ENCODE peak calls at places on chromosomes 3 and 15, in eight cellular contexts. One of them, this sample, is unnamed.

GRCh38 chr15:52208306-52208946 is 17.2 kb upstream of the GNB5 start:
- DNase-seq in adrenal gland: peak
- DNase-seq in heart right ventricle: no peak
- DNase-seq in transverse colon: peak
- DNase-seq in psoas muscle: peak
- DNase-seq in CD4-positive, alpha-beta T cell: peak
- DNase-seq in tibial nerve: peak
- DNase-seq in mesendoderm: peak
- DNase-seq in this sample: peak

GRCh38 chr15:98888839-98889479 is 118.6 kb downstream of the PGPEP1L start:
- DNase-seq in transverse colon: no peak
- DNase-seq in tibial nerve: no peak
- DNase-seq in psoas muscle: no peak
- DNase-seq in mesendoderm: no peak
- DNase-seq in CD4-positive, alpha-beta T cell: no peak
- DNase-seq in adrenal gland: no peak
- DNase-seq in heart right ventricle: no peak
- DNase-seq in this sample: no peak

GRCh38 chr3:142866841-142867631 is 21.8 kb downstream of the PCOLCE2 start:
- DNase-seq in adrenal gland: no peak
- DNase-seq in psoas muscle: no peak
- DNase-seq in CD4-positive, alpha-beta T cell: no peak
- DNase-seq in mesendoderm: peak
- DNase-seq in transverse colon: no peak
- DNase-seq in heart right ventricle: no peak
- DNase-seq in tibial nerve: no peak
- DNase-seq in this sample: no peak

GRCh38 chr3:113241292-113242033 is 30.1 kb downstream of the BOC start:
- DNase-seq in mesendoderm: peak
- DNase-seq in psoas muscle: no peak
- DNase-seq in CD4-positive, alpha-beta T cell: no peak
- DNase-seq in heart right ventricle: no peak
- DNase-seq in transverse colon: no peak
- DNase-seq in adrenal gland: no peak
- DNase-seq in tibial nerve: no peak
- DNase-seq in this sample: no peak

GRCh38 chr3:158434412-158435038 is 136.5 kb upstream of the MLF1 start:
- DNase-seq in transverse colon: peak
- DNase-seq in tibial nerve: peak
- DNase-seq in psoas muscle: peak
- DNase-seq in mesendoderm: peak
- DNase-seq in heart right ventricle: no peak
- DNase-seq in adrenal gland: peak
- DNase-seq in CD4-positive, alpha-beta T cell: no peak
- DNase-seq in this sample: peak

GRCh38 chr3:122353901-122354401 is 28.9 kb downstream of the CSTA start:
- DNase-seq in mesendoderm: no peak
- DNase-seq in psoas muscle: no peak
- DNase-seq in tibial nerve: no peak
- DNase-seq in CD4-positive, alpha-beta T cell: no peak
- DNase-seq in heart right ventricle: no peak
- DNase-seq in transverse colon: no peak
- DNase-seq in adrenal gland: no peak
- DNase-seq in this sample: no peak

GRCh38 chr15:35689266-35689665 is 143.3 kb upstream of the DPH6 start:
- DNase-seq in tibial nerve: no peak
- DNase-seq in mesendoderm: no peak
- DNase-seq in CD4-positive, alpha-beta T cell: no peak
- DNase-seq in heart right ventricle: no peak
- DNase-seq in adrenal gland: no peak
- DNase-seq in transverse colon: no peak
- DNase-seq in psoas muscle: no peak
- DNase-seq in this sample: no peak

GRCh38 chr3:111723293-111723963 is 128.3 kb upstream of the ZBED2 start:
- DNase-seq in mesendoderm: no peak
- DNase-seq in psoas muscle: no peak
- DNase-seq in adrenal gland: no peak
- DNase-seq in transverse colon: no peak
- DNase-seq in tibial nerve: no peak
- DNase-seq in CD4-positive, alpha-beta T cell: no peak
- DNase-seq in heart right ventricle: no peak
- DNase-seq in this sample: no peak

GRCh38 chr15:62439543-62440016 is 274.5 kb upstream of the C2CD4B start:
- DNase-seq in CD4-positive, alpha-beta T cell: no peak
- DNase-seq in psoas muscle: no peak
- DNase-seq in transverse colon: no peak
- DNase-seq in adrenal gland: peak
- DNase-seq in tibial nerve: peak
- DNase-seq in mesendoderm: no peak
- DNase-seq in heart right ventricle: no peak
- DNase-seq in this sample: no peak

GRCh38 chr3:53255360-53255774 is 455 bp downstream of the TKT start:
- DNase-seq in transverse colon: peak
- DNase-seq in psoas muscle: no peak
- DNase-seq in CD4-positive, alpha-beta T cell: peak
- DNase-seq in adrenal gland: no peak
- DNase-seq in heart right ventricle: peak
- DNase-seq in mesendoderm: no peak
- DNase-seq in tibial nerve: no peak
- DNase-seq in this sample: peak

GRCh38 chr3:184562875-184563568 is 1.4 kb downstream of the EPHB3 start:
- DNase-seq in psoas muscle: no peak
- DNase-seq in transverse colon: no peak
- DNase-seq in mesendoderm: peak
- DNase-seq in CD4-positive, alpha-beta T cell: no peak
- DNase-seq in adrenal gland: no peak
- DNase-seq in heart right ventricle: no peak
- DNase-seq in tibial nerve: no peak
- DNase-seq in this sample: no peak

GRCh38 chr15:89852342-89853005 is 37.8 kb upstream of the ANPEP start:
- DNase-seq in psoas muscle: no peak
- DNase-seq in CD4-positive, alpha-beta T cell: no peak
- DNase-seq in heart right ventricle: no peak
- DNase-seq in adrenal gland: no peak
- DNase-seq in transverse colon: peak
- DNase-seq in mesendoderm: no peak
- DNase-seq in tibial nerve: no peak
- DNase-seq in this sample: no peak

GRCh38 chr15:67813104-67813634 is 12.1 kb upstream of the SKOR1 start:
- DNase-seq in tibial nerve: no peak
- DNase-seq in heart right ventricle: no peak
- DNase-seq in psoas muscle: no peak
- DNase-seq in mesendoderm: no peak
- DNase-seq in transverse colon: no peak
- DNase-seq in CD4-positive, alpha-beta T cell: no peak
- DNase-seq in adrenal gland: no peak
- DNase-seq in this sample: no peak

GRCh38 chr3:133254716-133255115 is 145.1 kb upstream of the BFSP2 start:
- DNase-seq in adrenal gland: no peak
- DNase-seq in tibial nerve: no peak
- DNase-seq in heart right ventricle: no peak
- DNase-seq in psoas muscle: no peak
- DNase-seq in mesendoderm: no peak
- DNase-seq in transverse colon: no peak
- DNase-seq in CD4-positive, alpha-beta T cell: no peak
- DNase-seq in this sample: no peak

GRCh38 chr3:5376761-5377160 is 189.3 kb downstream of the EDEM1 start:
- DNase-seq in heart right ventricle: no peak
- DNase-seq in transverse colon: peak
- DNase-seq in psoas muscle: no peak
- DNase-seq in tibial nerve: no peak
- DNase-seq in adrenal gland: no peak
- DNase-seq in CD4-positive, alpha-beta T cell: no peak
- DNase-seq in mesendoderm: peak
- DNase-seq in this sample: no peak

GRCh38 chr3:185420762-185421161 is 57.8 kb downstream of the MAP3K13 start:
- DNase-seq in psoas muscle: no peak
- DNase-seq in heart right ventricle: no peak
- DNase-seq in transverse colon: peak
- DNase-seq in CD4-positive, alpha-beta T cell: no peak
- DNase-seq in mesendoderm: no peak
- DNase-seq in tibial nerve: peak
- DNase-seq in adrenal gland: no peak
- DNase-seq in this sample: no peak

GRCh38 chr3:46365737-46366524 is 4.8 kb upstream of the CCR5 start:
- DNase-seq in tibial nerve: no peak
- DNase-seq in psoas muscle: no peak
- DNase-seq in CD4-positive, alpha-beta T cell: no peak
- DNase-seq in heart right ventricle: no peak
- DNase-seq in transverse colon: no peak
- DNase-seq in adrenal gland: no peak
- DNase-seq in mesendoderm: no peak
- DNase-seq in this sample: no peak

GRCh38 chr15:66779331-66780009 is 77.4 kb downstream of the SMAD6 start:
- DNase-seq in heart right ventricle: no peak
- DNase-seq in mesendoderm: no peak
- DNase-seq in tibial nerve: no peak
- DNase-seq in transverse colon: peak
- DNase-seq in psoas muscle: no peak
- DNase-seq in adrenal gland: no peak
- DNase-seq in CD4-positive, alpha-beta T cell: no peak
- DNase-seq in this sample: no peak

DNA sequence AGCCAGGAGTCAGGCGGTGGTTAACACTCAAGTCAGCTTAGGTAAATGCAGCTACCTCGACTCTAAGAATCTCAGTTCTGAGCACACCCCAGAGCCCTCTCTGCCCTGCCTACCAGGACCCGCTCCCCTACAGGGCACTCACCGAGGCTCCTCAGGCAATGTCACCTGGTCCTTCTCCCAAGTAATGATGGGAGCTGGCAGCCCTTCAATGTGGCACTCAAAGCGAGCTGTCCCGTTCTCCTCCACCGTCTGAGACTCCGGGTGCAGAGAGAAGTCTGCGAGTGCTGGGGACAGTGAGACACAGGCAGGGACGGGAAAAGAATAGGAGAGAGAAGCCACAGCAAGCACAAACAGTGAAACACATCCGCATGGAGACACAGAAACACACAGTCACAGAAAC is 12.7 kb downstream of the IGDCC4 start:
- DNase-seq in heart right ventricle: no peak
- DNase-seq in tibial nerve: no peak
- DNase-seq in transverse colon: no peak
- DNase-seq in mesendoderm: no peak
- DNase-seq in adrenal gland: no peak
- DNase-seq in psoas muscle: no peak
- DNase-seq in CD4-positive, alpha-beta T cell: no peak
- DNase-seq in this sample: no peak
- H3K27ac ChIP-seq in heart right ventricle: no peak
- H3K27ac ChIP-seq in tibial nerve: no peak
- H3K27ac ChIP-seq in transverse colon: no peak
- H3K27ac ChIP-seq in mesendoderm: no peak
- H3K27ac ChIP-seq in adrenal gland: no peak
- H3K27ac ChIP-seq in psoas muscle: peak
- H3K27ac ChIP-seq in CD4-positive, alpha-beta T cell: no peak
- H3K27ac ChIP-seq in this sample: no peak

GRCh38 chr3:73324203-73325155 is 263.0 kb downstream of the EBLN2 start:
- DNase-seq in tibial nerve: no peak
- DNase-seq in heart right ventricle: no peak
- DNase-seq in psoas muscle: no peak
- DNase-seq in transverse colon: no peak
- DNase-seq in mesendoderm: peak
- DNase-seq in adrenal gland: no peak
- DNase-seq in CD4-positive, alpha-beta T cell: no peak
- DNase-seq in this sample: no peak
- H3K27ac ChIP-seq in tibial nerve: peak
- H3K27ac ChIP-seq in heart right ventricle: no peak
- H3K27ac ChIP-seq in psoas muscle: peak
- H3K27ac ChIP-seq in transverse colon: peak
- H3K27ac ChIP-seq in mesendoderm: no peak
- H3K27ac ChIP-seq in adrenal gland: no peak
- H3K27ac ChIP-seq in CD4-positive, alpha-beta T cell: no peak
- H3K27ac ChIP-seq in this sample: no peak

DNA sequence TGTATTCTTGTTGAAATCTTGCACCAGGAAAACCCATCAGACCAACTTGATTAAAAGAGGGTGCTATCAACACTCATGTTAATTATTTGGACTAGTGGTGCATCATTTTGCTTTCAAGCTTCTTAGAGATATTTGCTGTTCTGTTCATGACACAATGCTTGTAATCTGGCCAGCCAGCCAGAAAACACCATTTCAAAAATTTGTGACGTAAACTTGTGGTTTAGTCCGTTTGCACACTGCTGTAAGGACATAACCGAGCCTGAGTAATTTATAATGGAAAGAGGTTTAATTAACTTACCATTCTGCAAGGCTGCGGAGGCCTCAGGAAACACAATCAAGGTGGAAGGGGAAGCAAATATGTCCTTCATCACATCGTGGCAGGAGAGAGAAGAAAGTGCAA is 374.3 kb upstream of the TGFBR2 start:
- DNase-seq in CD4-positive, alpha-beta T cell: no peak
- DNase-seq in psoas muscle: no peak
- DNase-seq in tibial nerve: peak
- DNase-seq in heart right ventricle: no peak
- DNase-seq in adrenal gland: no peak
- DNase-seq in transverse colon: no peak
- DNase-seq in mesendoderm: no peak
- DNase-seq in this sample: no peak
- H3K27ac ChIP-seq in CD4-positive, alpha-beta T cell: no peak
- H3K27ac ChIP-seq in psoas muscle: peak
- H3K27ac ChIP-seq in tibial nerve: peak
- H3K27ac ChIP-seq in heart right ventricle: peak
- H3K27ac ChIP-seq in adrenal gland: no peak
- H3K27ac ChIP-seq in transverse colon: peak
- H3K27ac ChIP-seq in mesendoderm: no peak
- H3K27ac ChIP-seq in this sample: no peak

DNA sequence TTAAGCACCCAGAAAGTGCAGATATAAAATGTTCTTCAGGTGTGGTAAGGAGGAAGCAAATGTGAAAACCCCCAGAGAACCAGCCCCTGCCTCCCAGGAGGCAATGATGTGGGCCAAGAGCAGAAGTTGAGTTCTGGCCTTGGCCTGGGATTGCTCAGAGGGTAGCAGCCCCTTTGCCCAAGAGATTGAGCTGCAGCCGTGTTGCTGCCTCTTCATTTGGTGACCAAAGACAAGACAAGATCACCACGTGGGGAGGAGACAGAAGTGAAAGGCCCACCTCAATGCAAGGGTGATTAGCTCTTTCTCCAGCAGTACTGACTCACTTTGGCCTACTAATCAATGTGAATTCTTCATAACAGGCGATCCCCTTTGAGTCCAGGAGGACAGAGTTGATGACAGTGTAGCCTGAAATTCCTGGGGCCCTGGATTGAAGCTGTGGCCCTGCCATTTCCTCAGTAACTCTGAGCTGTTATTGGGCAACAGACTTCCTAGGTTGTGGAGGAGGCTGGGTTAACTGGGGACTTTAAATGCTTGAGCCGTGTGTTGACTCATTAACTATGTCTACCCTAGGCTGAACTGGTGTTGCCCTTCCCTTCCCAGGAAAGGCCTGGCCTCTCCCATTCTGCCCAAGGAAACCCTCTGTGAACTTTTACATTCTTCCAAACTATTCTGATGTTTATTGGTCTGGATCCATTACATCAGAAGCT is 86.5 kb downstream of the ST6GAL1 start:
- DNase-seq in transverse colon: no peak
- DNase-seq in CD4-positive, alpha-beta T cell: no peak
- DNase-seq in psoas muscle: no peak
- DNase-seq in mesendoderm: peak
- DNase-seq in heart right ventricle: no peak
- DNase-seq in tibial nerve: no peak
- DNase-seq in adrenal gland: no peak
- DNase-seq in this sample: no peak
- H3K27ac ChIP-seq in transverse colon: no peak
- H3K27ac ChIP-seq in CD4-positive, alpha-beta T cell: no peak
- H3K27ac ChIP-seq in psoas muscle: no peak
- H3K27ac ChIP-seq in mesendoderm: no peak
- H3K27ac ChIP-seq in heart right ventricle: no peak
- H3K27ac ChIP-seq in tibial nerve: no peak
- H3K27ac ChIP-seq in adrenal gland: no peak
- H3K27ac ChIP-seq in this sample: no peak

GRCh38 chr15:75644376-75644775 is 3.3 kb upstream of the SNX33 start:
- DNase-seq in heart right ventricle: no peak
- DNase-seq in CD4-positive, alpha-beta T cell: no peak
- DNase-seq in psoas muscle: no peak
- DNase-seq in tibial nerve: no peak
- DNase-seq in mesendoderm: no peak
- DNase-seq in transverse colon: no peak
- DNase-seq in adrenal gland: no peak
- DNase-seq in this sample: no peak
- H3K27ac ChIP-seq in heart right ventricle: no peak
- H3K27ac ChIP-seq in CD4-positive, alpha-beta T cell: no peak
- H3K27ac ChIP-seq in psoas muscle: no peak
- H3K27ac ChIP-seq in tibial nerve: no peak
- H3K27ac ChIP-seq in mesendoderm: no peak
- H3K27ac ChIP-seq in transverse colon: no peak
- H3K27ac ChIP-seq in adrenal gland: no peak
- H3K27ac ChIP-seq in this sample: no peak

This sample was measured in dorsolateral prefrontal cortex.